ENCODE peak calls at places on chromosomes 12 and 14, in five cellular contexts. One of them, this sample, is unnamed.

GRCh38 chr12:84305144-84305543 is 607.5 kb downstream of the SLC6A15 start:
- DNase-seq in D341Med: no peak
- DNase-seq in HFFc6: peak; percentile 8
- DNase-seq in HS-5: no peak
- DNase-seq in midbrain: no peak
- DNase-seq in this sample: no peak

GRCh38 chr12:1830981-1831930 is 10.9 kb downstream of the LRTM2 start:
- DNase-seq in D341Med: no peak
- DNase-seq in HFFc6: peak; percentile 25
- DNase-seq in HS-5: no peak
- DNase-seq in midbrain: no peak
- DNase-seq in this sample: peak; percentile 77

GRCh38 chr14:61586539-61587396 is 108.5 kb upstream of the HIF1A start:
- DNase-seq in D341Med: no peak
- DNase-seq in HFFc6: no peak
- DNase-seq in HS-5: peak; percentile 67
- DNase-seq in midbrain: no peak
- DNase-seq in this sample: no peak

GRCh38 chr12:124109760-124110159 is 136.7 kb downstream of the ZNF664 start:
- DNase-seq in D341Med: peak; percentile 50
- DNase-seq in HFFc6: peak; percentile 9
- DNase-seq in HS-5: no peak
- DNase-seq in midbrain: no peak
- DNase-seq in this sample: no peak

GRCh38 chr12:74747305-74747704 is 209.7 kb downstream of the ATXN7L3B start:
- DNase-seq in D341Med: peak; percentile 17
- DNase-seq in HFFc6: peak; percentile 10
- DNase-seq in HS-5: no peak
- DNase-seq in midbrain: no peak
- DNase-seq in this sample: no peak

GRCh38 chr12:92927055-92927435 is 2.0 kb downstream of the EEA1 start:
- DNase-seq in D341Med: peak; percentile 34
- DNase-seq in HFFc6: peak; percentile 66
- DNase-seq in HS-5: peak; percentile 38
- DNase-seq in midbrain: peak; percentile 13
- DNase-seq in this sample: no peak

GRCh38 chr12:111799758-111800157 is 33.0 kb downstream of the ALDH2 start:
- DNase-seq in D341Med: no peak
- DNase-seq in HFFc6: no peak
- DNase-seq in HS-5: no peak
- DNase-seq in midbrain: no peak
- DNase-seq in this sample: no peak

GRCh38 chr12:107903377-107904061 is 129.0 kb downstream of the ASCL4 start:
- DNase-seq in D341Med: peak; percentile 86
- DNase-seq in HFFc6: no peak
- DNase-seq in HS-5: no peak
- DNase-seq in midbrain: no peak
- DNase-seq in this sample: peak; percentile 89

GRCh38 chr14:45970589-45970988 is 681.0 kb downstream of the RPL10L start:
- DNase-seq in D341Med: no peak
- DNase-seq in HFFc6: no peak
- DNase-seq in HS-5: no peak
- DNase-seq in midbrain: no peak
- DNase-seq in this sample: no peak

GRCh38 chr14:30069536-30069935 is 141.9 kb upstream of the PRKD1 start:
- DNase-seq in D341Med: no peak
- DNase-seq in HFFc6: no peak
- DNase-seq in HS-5: no peak
- DNase-seq in midbrain: no peak
- DNase-seq in this sample: no peak

GRCh38 chr12:72271401-72271740 is 799 bp upstream of the TRHDE start:
- DNase-seq in D341Med: peak; percentile 85
- DNase-seq in HFFc6: peak; percentile 45
- DNase-seq in HS-5: no peak
- DNase-seq in midbrain: no peak
- DNase-seq in this sample: peak; percentile 75

GRCh38 chr12:81874166-81874565 is 115.0 kb upstream of the PPFIA2 start:
- DNase-seq in D341Med: no peak
- DNase-seq in HFFc6: no peak
- DNase-seq in HS-5: no peak
- DNase-seq in midbrain: no peak
- DNase-seq in this sample: no peak

GRCh38 chr14:106277503-106277902 is 751.1 kb downstream of the TMEM121 start:
- DNase-seq in D341Med: no peak
- DNase-seq in HFFc6: no peak
- DNase-seq in HS-5: no peak
- DNase-seq in midbrain: no peak
- DNase-seq in this sample: no peak

GRCh38 chr12:48078901-48079300 is 27.0 kb downstream of the SENP1 start:
- DNase-seq in D341Med: no peak
- DNase-seq in HFFc6: peak; percentile 52
- DNase-seq in HS-5: peak; percentile 53
- DNase-seq in midbrain: no peak
- DNase-seq in this sample: no peak

GRCh38 chr14:24037658-24038037 is 14.2 kb upstream of the CARMIL3 start:
- DNase-seq in D341Med: no peak
- DNase-seq in HFFc6: no peak
- DNase-seq in HS-5: no peak
- DNase-seq in midbrain: no peak
- DNase-seq in this sample: no peak

GRCh38 chr12:45671254-45671653 is 58.3 kb upstream of the ARID2 start:
- DNase-seq in D341Med: no peak
- DNase-seq in HFFc6: peak; percentile 54
- DNase-seq in HS-5: no peak
- DNase-seq in midbrain: no peak
- DNase-seq in this sample: no peak

GRCh38 chr12:96578526-96579125 is 89.2 kb downstream of the CFAP54 start:
- DNase-seq in D341Med: peak; percentile 46
- DNase-seq in HFFc6: peak; percentile 60
- DNase-seq in HS-5: peak; percentile 36
- DNase-seq in midbrain: peak; percentile 78
- DNase-seq in this sample: no peak

GRCh38 chr14:99729991-99730875 is 46.1 kb downstream of the CYP46A1 start:
- DNase-seq in D341Med: peak; percentile 96
- DNase-seq in HFFc6: peak; percentile 24
- DNase-seq in HS-5: no peak
- DNase-seq in midbrain: peak; percentile 45
- DNase-seq in this sample: peak; percentile 87

This sample was measured in posterior vena cava.